ENCODE peak calls at places on chromosome 22, in ten cellular contexts. One of them, this sample, is unnamed.
A peak's percentile ranks its signal among the peaks of the same experiment; 100 is the strongest.

GRCh38 chr22:40224702-40225101 is 47.0 kb downstream of the TNRC6B start:
- DNase-seq in OCI-LY7: no peak
- DNase-seq in aorta: no peak
- DNase-seq in left ventricle myocardium inferior: no peak
- DNase-seq in HCT116: no peak
- DNase-seq in GM23248: no peak
- DNase-seq in heart right ventricle: no peak
- DNase-seq in naive thymus-derived CD4-positive, alpha-beta T cell: no peak
- DNase-seq in stomach: no peak
- DNase-seq in fibroblast of lung: peak; percentile 59
- DNase-seq in this sample: no peak

GRCh38 chr22:43135565-43135964 is 7.6 kb downstream of the MCAT start:
- DNase-seq in OCI-LY7: no peak
- DNase-seq in aorta: no peak
- DNase-seq in GM23248: no peak
- DNase-seq in left ventricle myocardium inferior: no peak
- DNase-seq in fibroblast of lung: no peak
- DNase-seq in stomach: no peak
- DNase-seq in heart right ventricle: no peak
- DNase-seq in HCT116: no peak
- DNase-seq in naive thymus-derived CD4-positive, alpha-beta T cell: no peak
- DNase-seq in this sample: no peak

GRCh38 chr22:29345932-29346331 is 30.4 kb upstream of the RASL10A start:
- DNase-seq in left ventricle myocardium inferior: no peak
- DNase-seq in stomach: no peak
- DNase-seq in HCT116: no peak
- DNase-seq in naive thymus-derived CD4-positive, alpha-beta T cell: no peak
- DNase-seq in fibroblast of lung: peak; percentile 22
- DNase-seq in OCI-LY7: no peak
- DNase-seq in heart right ventricle: no peak
- DNase-seq in aorta: no peak
- DNase-seq in GM23248: no peak
- DNase-seq in this sample: no peak

GRCh38 chr22:32336185-32336603 is 21.5 kb upstream of the RFPL3 start:
- DNase-seq in naive thymus-derived CD4-positive, alpha-beta T cell: no peak
- DNase-seq in aorta: no peak
- DNase-seq in OCI-LY7: no peak
- DNase-seq in fibroblast of lung: peak; percentile 26
- DNase-seq in heart right ventricle: no peak
- DNase-seq in stomach: no peak
- DNase-seq in left ventricle myocardium inferior: no peak
- DNase-seq in HCT116: no peak
- DNase-seq in GM23248: no peak
- DNase-seq in this sample: no peak

GRCh38 chr22:32326647-32327046 is 31.0 kb upstream of the RFPL3 start:
- DNase-seq in HCT116: no peak
- DNase-seq in OCI-LY7: no peak
- DNase-seq in stomach: peak; percentile 11
- DNase-seq in fibroblast of lung: no peak
- DNase-seq in left ventricle myocardium inferior: no peak
- DNase-seq in GM23248: no peak
- DNase-seq in aorta: no peak
- DNase-seq in naive thymus-derived CD4-positive, alpha-beta T cell: no peak
- DNase-seq in heart right ventricle: no peak
- DNase-seq in this sample: no peak

GRCh38 chr22:39898997-39899396 is 1.9 kb upstream of the GRAP2 start:
- DNase-seq in HCT116: no peak
- DNase-seq in heart right ventricle: no peak
- DNase-seq in naive thymus-derived CD4-positive, alpha-beta T cell: no peak
- DNase-seq in left ventricle myocardium inferior: no peak
- DNase-seq in GM23248: no peak
- DNase-seq in fibroblast of lung: no peak
- DNase-seq in stomach: no peak
- DNase-seq in aorta: no peak
- DNase-seq in OCI-LY7: peak; percentile 94
- DNase-seq in this sample: no peak

GRCh38 chr22:22125579-22126468 is 118.8 kb upstream of the VPREB1 start:
- DNase-seq in HCT116: no peak
- DNase-seq in OCI-LY7: no peak
- DNase-seq in GM23248: no peak
- DNase-seq in stomach: no peak
- DNase-seq in fibroblast of lung: no peak
- DNase-seq in left ventricle myocardium inferior: no peak
- DNase-seq in aorta: no peak
- DNase-seq in naive thymus-derived CD4-positive, alpha-beta T cell: no peak
- DNase-seq in heart right ventricle: no peak
- DNase-seq in this sample: no peak

GRCh38 chr22:23013612-23014011 is 56.7 kb upstream of the GNAZ start:
- DNase-seq in aorta: no peak
- DNase-seq in left ventricle myocardium inferior: no peak
- DNase-seq in naive thymus-derived CD4-positive, alpha-beta T cell: no peak
- DNase-seq in OCI-LY7: no peak
- DNase-seq in GM23248: no peak
- DNase-seq in fibroblast of lung: no peak
- DNase-seq in HCT116: no peak
- DNase-seq in heart right ventricle: no peak
- DNase-seq in stomach: no peak
- DNase-seq in this sample: no peak

GRCh38 chr22:49300241-49300640 is 527.4 kb downstream of the BRD1 start:
- DNase-seq in OCI-LY7: no peak
- DNase-seq in stomach: no peak
- DNase-seq in left ventricle myocardium inferior: no peak
- DNase-seq in aorta: peak; percentile 41
- DNase-seq in naive thymus-derived CD4-positive, alpha-beta T cell: no peak
- DNase-seq in GM23248: no peak
- DNase-seq in HCT116: no peak
- DNase-seq in heart right ventricle: no peak
- DNase-seq in fibroblast of lung: no peak
- DNase-seq in this sample: no peak

GRCh38 chr22:33896154-33896800 is 24.0 kb downstream of the LARGE1 start:
- DNase-seq in left ventricle myocardium inferior: no peak
- DNase-seq in HCT116: no peak
- DNase-seq in aorta: no peak
- DNase-seq in naive thymus-derived CD4-positive, alpha-beta T cell: no peak
- DNase-seq in OCI-LY7: peak; percentile 75
- DNase-seq in GM23248: no peak
- DNase-seq in fibroblast of lung: no peak
- DNase-seq in heart right ventricle: peak; percentile 39
- DNase-seq in stomach: no peak
- DNase-seq in this sample: no peak

GRCh38 chr22:28181332-28181731 is 262.3 kb upstream of the PITPNB start:
- DNase-seq in heart right ventricle: no peak
- DNase-seq in GM23248: peak; percentile 38
- DNase-seq in fibroblast of lung: peak; percentile 74
- DNase-seq in aorta: no peak
- DNase-seq in HCT116: no peak
- DNase-seq in naive thymus-derived CD4-positive, alpha-beta T cell: no peak
- DNase-seq in stomach: no peak
- DNase-seq in OCI-LY7: no peak
- DNase-seq in left ventricle myocardium inferior: no peak
- DNase-seq in this sample: no peak

DNA sequence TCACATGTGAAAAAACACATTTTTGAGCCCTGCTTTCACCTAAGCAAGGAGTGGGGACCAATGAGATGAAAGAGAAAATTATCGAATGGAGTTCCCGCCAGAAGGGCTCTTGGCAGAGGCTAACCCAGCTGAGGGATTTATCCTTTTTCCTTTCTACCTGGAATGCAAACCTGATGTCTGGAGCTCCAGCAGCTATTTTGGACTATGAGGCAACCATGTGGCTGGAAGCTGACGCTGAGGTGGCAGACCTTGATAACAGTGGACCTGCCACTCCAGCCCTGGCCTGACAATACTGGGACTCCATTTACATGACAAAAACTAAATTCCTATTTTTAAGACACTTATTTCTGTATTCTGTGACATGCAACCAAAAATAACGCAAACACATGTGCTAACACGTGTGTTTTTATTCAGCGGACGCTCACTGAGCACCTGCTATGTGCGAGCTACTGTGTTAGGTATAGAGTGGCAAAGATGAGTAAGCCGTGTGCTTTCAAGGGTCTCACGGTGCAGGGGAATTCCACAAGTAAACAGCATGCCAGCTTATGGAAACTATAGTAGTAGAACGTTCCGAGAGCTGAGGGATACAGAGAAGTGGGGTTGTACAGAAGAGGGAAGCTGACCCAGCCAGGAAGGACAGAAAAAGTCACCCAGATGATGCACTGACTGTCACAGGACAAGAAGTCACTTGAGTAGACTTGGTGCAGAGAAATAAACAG is 19.1 kb upstream of the ISX start:
- DNase-seq in heart right ventricle: no peak
- DNase-seq in left ventricle myocardium inferior: no peak
- DNase-seq in HCT116: no peak
- DNase-seq in stomach: no peak
- DNase-seq in aorta: no peak
- DNase-seq in fibroblast of lung: no peak
- DNase-seq in GM23248: no peak
- DNase-seq in naive thymus-derived CD4-positive, alpha-beta T cell: no peak
- DNase-seq in OCI-LY7: no peak
- DNase-seq in this sample: no peak
- H3K36me3 ChIP-seq in heart right ventricle: no peaks in the 10 kb centered on the region
- H3K36me3 ChIP-seq in left ventricle myocardium inferior: no peaks in the 10 kb centered on the region
- H3K36me3 ChIP-seq in HCT116: no peaks in the 10 kb centered on the region
- H3K36me3 ChIP-seq in stomach: no peaks in the 10 kb centered on the region
- H3K36me3 ChIP-seq in aorta: no peaks in the 10 kb centered on the region
- H3K36me3 ChIP-seq in fibroblast of lung: no peaks in the 10 kb centered on the region
- H3K36me3 ChIP-seq in GM23248: no peaks in the 10 kb centered on the region
- H3K36me3 ChIP-seq in naive thymus-derived CD4-positive, alpha-beta T cell: no peaks in the 10 kb centered on the region
- H3K36me3 ChIP-seq in OCI-LY7: no peaks in the 10 kb centered on the region
- H3K36me3 ChIP-seq in this sample: no peaks in the 10 kb centered on the region

GRCh38 chr22:38302906-38303305 is 14.3 kb downstream of the CSNK1E start:
- DNase-seq in heart right ventricle: no peak
- DNase-seq in fibroblast of lung: no peak
- DNase-seq in OCI-LY7: no peak
- DNase-seq in left ventricle myocardium inferior: no peak
- DNase-seq in aorta: no peak
- DNase-seq in GM23248: no peak
- DNase-seq in HCT116: no peak
- DNase-seq in naive thymus-derived CD4-positive, alpha-beta T cell: no peak
- DNase-seq in stomach: no peak
- DNase-seq in this sample: no peak
- H3K36me3 ChIP-seq in heart right ventricle: peaks cover 53% of the 10 kb centered on the region
- H3K36me3 ChIP-seq in fibroblast of lung: peaks cover 46% of the 10 kb centered on the region
- H3K36me3 ChIP-seq in OCI-LY7: peaks cover 78% of the 10 kb centered on the region
- H3K36me3 ChIP-seq in left ventricle myocardium inferior: peaks cover 54% of the 10 kb centered on the region
- H3K36me3 ChIP-seq in aorta: peaks cover 3% of the 10 kb centered on the region
- H3K36me3 ChIP-seq in GM23248: peaks cover 37% of the 10 kb centered on the region
- H3K36me3 ChIP-seq in HCT116: peaks cover 66% of the 10 kb centered on the region
- H3K36me3 ChIP-seq in naive thymus-derived CD4-positive, alpha-beta T cell: peaks cover 4% of the 10 kb centered on the region
- H3K36me3 ChIP-seq in stomach: peaks cover 70% of the 10 kb centered on the region
- H3K36me3 ChIP-seq in this sample: peaks cover 50% of the 10 kb centered on the region

GRCh38 chr22:47474464-47474863 is 712.0 kb downstream of the TBC1D22A start:
- DNase-seq in heart right ventricle: no peak
- DNase-seq in HCT116: no peak
- DNase-seq in left ventricle myocardium inferior: no peak
- DNase-seq in OCI-LY7: no peak
- DNase-seq in stomach: no peak
- DNase-seq in GM23248: no peak
- DNase-seq in naive thymus-derived CD4-positive, alpha-beta T cell: no peak
- DNase-seq in aorta: no peak
- DNase-seq in fibroblast of lung: no peak
- DNase-seq in this sample: no peak

GRCh38 chr22:47472636-47473035 is 710.2 kb downstream of the TBC1D22A start:
- DNase-seq in naive thymus-derived CD4-positive, alpha-beta T cell: no peak
- DNase-seq in stomach: no peak
- DNase-seq in heart right ventricle: no peak
- DNase-seq in aorta: no peak
- DNase-seq in left ventricle myocardium inferior: no peak
- DNase-seq in HCT116: no peak
- DNase-seq in GM23248: no peak
- DNase-seq in OCI-LY7: no peak
- DNase-seq in fibroblast of lung: no peak
- DNase-seq in this sample: no peak

GRCh38 chr22:47474895-47475294 is 712.4 kb downstream of the TBC1D22A start:
- DNase-seq in aorta: no peak
- DNase-seq in naive thymus-derived CD4-positive, alpha-beta T cell: no peak
- DNase-seq in OCI-LY7: no peak
- DNase-seq in left ventricle myocardium inferior: no peak
- DNase-seq in heart right ventricle: no peak
- DNase-seq in stomach: no peak
- DNase-seq in HCT116: no peak
- DNase-seq in fibroblast of lung: no peak
- DNase-seq in GM23248: no peak
- DNase-seq in this sample: no peak

DNA sequence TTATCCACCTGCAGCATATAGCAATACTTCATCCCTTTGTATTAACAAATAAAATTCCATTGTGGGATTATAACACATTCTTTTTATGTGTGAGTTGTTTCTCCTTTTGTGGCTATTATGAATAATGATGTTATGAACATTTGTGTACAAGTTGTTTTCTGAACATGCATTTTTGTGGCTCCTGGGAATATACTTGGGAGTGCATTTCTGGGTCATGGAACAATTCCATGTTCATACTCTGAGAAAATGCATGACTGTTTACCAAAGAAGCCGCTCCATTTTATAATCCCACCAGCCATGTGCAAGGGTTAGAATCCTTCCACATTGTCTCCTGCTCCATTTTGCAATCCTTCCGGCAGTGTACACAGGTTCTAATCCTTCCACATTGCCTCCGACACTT is 713.8 kb downstream of the TBC1D22A start:
- DNase-seq in HCT116: no peak
- DNase-seq in naive thymus-derived CD4-positive, alpha-beta T cell: no peak
- DNase-seq in heart right ventricle: no peak
- DNase-seq in stomach: no peak
- DNase-seq in fibroblast of lung: no peak
- DNase-seq in OCI-LY7: no peak
- DNase-seq in left ventricle myocardium inferior: no peak
- DNase-seq in aorta: no peak
- DNase-seq in GM23248: no peak
- DNase-seq in this sample: no peak
- H3K36me3 ChIP-seq in HCT116: no peaks in the 10 kb centered on the region
- H3K36me3 ChIP-seq in naive thymus-derived CD4-positive, alpha-beta T cell: no peaks in the 10 kb centered on the region
- H3K36me3 ChIP-seq in heart right ventricle: no peaks in the 10 kb centered on the region
- H3K36me3 ChIP-seq in stomach: no peaks in the 10 kb centered on the region
- H3K36me3 ChIP-seq in fibroblast of lung: no peaks in the 10 kb centered on the region
- H3K36me3 ChIP-seq in OCI-LY7: no peaks in the 10 kb centered on the region
- H3K36me3 ChIP-seq in left ventricle myocardium inferior: no peaks in the 10 kb centered on the region
- H3K36me3 ChIP-seq in aorta: no peaks in the 10 kb centered on the region
- H3K36me3 ChIP-seq in GM23248: no peaks in the 10 kb centered on the region
- H3K36me3 ChIP-seq in this sample: no peaks in the 10 kb centered on the region

DNA sequence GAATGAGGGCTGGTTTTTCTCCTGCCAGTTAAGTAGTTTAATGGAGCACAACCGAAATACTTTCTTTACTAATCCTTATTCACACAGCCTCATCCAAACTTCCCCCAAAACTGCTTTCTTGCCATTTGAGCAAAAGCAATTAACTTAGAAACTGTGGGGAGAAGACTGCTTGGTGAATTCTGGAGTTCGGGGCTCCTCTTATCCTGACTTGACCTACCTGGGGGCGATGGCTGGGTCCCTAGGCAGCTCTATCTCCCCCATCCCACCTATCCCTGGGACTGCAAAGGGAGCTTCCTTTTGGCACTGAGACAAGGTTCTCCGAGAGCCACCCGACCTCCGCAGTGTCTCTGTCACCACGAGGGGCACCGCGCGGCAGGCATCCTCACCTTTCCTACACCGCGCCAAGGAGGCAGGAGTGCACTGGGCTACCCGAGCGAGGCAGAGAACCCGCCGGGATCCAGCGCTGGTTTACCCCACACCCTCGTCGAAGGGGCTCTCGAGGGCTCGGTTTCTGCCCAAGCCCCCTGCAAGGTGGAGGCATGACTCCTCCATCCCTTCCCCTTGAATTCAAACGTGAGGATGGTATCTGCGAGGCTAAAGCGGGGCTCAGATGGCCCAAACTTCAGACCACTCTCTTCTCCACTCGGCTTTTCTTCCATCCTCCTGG is 731 bp downstream of the DESI1 start:
- DNase-seq in aorta: peak; percentile 82
- DNase-seq in HCT116: no peak
- DNase-seq in left ventricle myocardium inferior: peak; percentile 36
- DNase-seq in heart right ventricle: peak; percentile 20
- DNase-seq in stomach: peak; percentile 51
- DNase-seq in fibroblast of lung: no peak
- DNase-seq in GM23248: peak; percentile 60
- DNase-seq in naive thymus-derived CD4-positive, alpha-beta T cell: peak; percentile 27
- DNase-seq in OCI-LY7: peak; percentile 67
- DNase-seq in this sample: no peak
- H3K36me3 ChIP-seq in aorta: no peaks in the 10 kb centered on the region
- H3K36me3 ChIP-seq in HCT116: peaks cover 19% of the 10 kb centered on the region
- H3K36me3 ChIP-seq in left ventricle myocardium inferior: peaks cover 32% of the 10 kb centered on the region
- H3K36me3 ChIP-seq in heart right ventricle: peaks cover 29% of the 10 kb centered on the region
- H3K36me3 ChIP-seq in stomach: peaks cover 23% of the 10 kb centered on the region
- H3K36me3 ChIP-seq in fibroblast of lung: peaks cover 7% of the 10 kb centered on the region
- H3K36me3 ChIP-seq in GM23248: peaks cover 17% of the 10 kb centered on the region
- H3K36me3 ChIP-seq in naive thymus-derived CD4-positive, alpha-beta T cell: no peaks in the 10 kb centered on the region
- H3K36me3 ChIP-seq in OCI-LY7: peaks cover 39% of the 10 kb centered on the region
- H3K36me3 ChIP-seq in this sample: peaks cover 29% of the 10 kb centered on the region